ENCODE peak calls at places on chromosomes 12 and 14, in four cellular contexts. T is GM12878, D is GM12891, O is K562. X is an unnamed sample.

GRCh38 chr12:54390668-54391551 is 6.4 kb upstream of the ZNF385A start:
- DNase-seq in D (peak), O (peak), T (no peak), X (no peak)

GRCh38 chr12:105393586-105393985 is 63.1 kb downstream of the C12orf75 start:
- DNase-seq in O (no peak), D (no peak), T (no peak), X (no peak)

GRCh38 chr12:67444542-67444941 is 175.4 kb downstream of the CAND1 start:
- DNase-seq in D (no peak), O (no peak), T (no peak), X (no peak)

GRCh38 chr12:25307818-25308217 is 57.1 kb upstream of the KRAS start:
- DNase-seq in T (no peak), O (no peak), D (no peak), X (no peak)

GRCh38 chr14:26872510-26872909 is 274.7 kb upstream of the NOVA1 start:
- DNase-seq in O (no peak), T (no peak), D (no peak), X (no peak)

GRCh38 chr12:56160160-56160763 is 2.1 kb downstream of the MYL6 start:
- DNase-seq in O (no peak), T (no peak), D (no peak), X (no peak)

GRCh38 chr14:20624495-20625070 is 16.9 kb downstream of the OR6S1 start:
- DNase-seq in D (no peak), T (no peak), O (peak), X (peak)

GRCh38 chr12:54160050-54160449 is 28.7 kb downstream of the SMUG1 start:
- DNase-seq in O (no peak), T (no peak), D (no peak), X (no peak)

GRCh38 chr12:42690264-42690663 is 100.7 kb upstream of the PRICKLE1 start:
- DNase-seq in O (no peak), D (no peak), T (no peak), X (no peak)

GRCh38 chr14:50089213-50089612 is 27.2 kb downstream of the VCPKMT start:
- DNase-seq in O (no peak), D (no peak), T (no peak), X (no peak)

GRCh38 chr14:76261371-76261811 is 109.7 kb downstream of the GPATCH2L start:
- DNase-seq in O (peak), T (no peak), D (no peak), X (no peak)

GRCh38 chr12:103326190-103326589 is 169.6 kb downstream of the C12orf42 start:
- DNase-seq in T (no peak), O (no peak), D (peak), X (peak)

GRCh38 chr12:41510470-41510869 is 322.4 kb downstream of the PDZRN4 start:
- DNase-seq in T (no peak), D (no peak), O (no peak), X (no peak)

GRCh38 chr14:80955434-80955939 is at the start of gene TSHR:
- DNase-seq in T (no peak), D (no peak), O (peak), X (no peak)

GRCh38 chr12:93157279-93157678 is 220.4 kb upstream of the NUDT4 start:
- DNase-seq in O (no peak), T (no peak), D (no peak), X (no peak)

GRCh38 chr14:101593411-101594181 is 32.3 kb downstream of the DIO3 start:
- DNase-seq in D (no peak), O (no peak), T (no peak), X (no peak)
- TF ChIP-seq SPI1 in D (no peak), O (no peak), T (no peak), X (no peak)

GRCh38 chr14:104892517-104893434 is 27.7 kb downstream of the CEP170B start:
- DNase-seq in O (peak), D (no peak), T (no peak), X (no peak)
- TF ChIP-seq SPI1 in O (no peak), D (no peak), T (no peak), X (no peak)

DNA sequence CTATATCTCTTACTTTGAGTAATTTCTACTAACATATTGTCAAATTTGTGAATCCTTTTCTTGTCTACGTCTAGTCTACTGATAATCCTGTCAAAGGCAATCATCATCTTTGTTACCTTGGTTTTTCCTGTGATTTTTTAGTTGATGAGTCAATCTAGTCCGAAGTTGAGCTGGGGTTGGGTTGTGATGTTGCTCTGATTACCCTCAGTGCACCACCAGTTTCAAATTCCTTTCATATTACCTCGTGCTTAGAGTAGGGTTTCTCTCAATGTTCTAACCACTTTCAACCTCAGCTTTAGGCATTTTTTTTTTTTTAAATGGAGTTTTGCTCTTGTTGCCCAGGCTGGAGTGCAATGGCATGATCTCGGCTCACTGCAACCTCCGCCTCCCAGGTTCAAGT is 186.8 kb downstream of the BTG1 start:
- DNase-seq in T (no peak), O (no peak), D (no peak), X (no peak)
- TF ChIP-seq SPI1 in T (no peak), O (no peak), D (no peak), X (no peak)

GRCh38 chr12:51884676-51885229 is 3.1 kb upstream of the ANKRD33 start:
- DNase-seq in O (peak), D (no peak), T (no peak), X (no peak)
- TF ChIP-seq SPI1 in O (no peak), D (no peak), T (no peak), X (no peak)